ENCODE peak calls at places on chromosomes 3 and 15, in five cellular contexts. C is uterus, I is suprapubic skin, J is GM12878, E is tibial nerve. D is an unnamed sample.

GRCh38 chr3:126413693-126414080 is 19.0 kb downstream of the CFAP100 start:
- DNase-seq in C (no peak), I (peak), J (no peak), E (no peak), D (no peak)

GRCh38 chr15:72285402-72285801 is 13.0 kb upstream of the PARP6 start:
- DNase-seq in C (no peak), I (no peak), J (no peak), E (no peak), D (no peak)

GRCh38 chr3:189687475-189687874 is 56.3 kb downstream of the TP63 start:
- DNase-seq in C (no peak), I (no peak), J (no peak), E (no peak), D (no peak)

GRCh38 chr3:121839962-121840361 is 5.0 kb downstream of the EAF2 start:
- DNase-seq in C (no peak), I (no peak), J (no peak), E (no peak), D (no peak)

GRCh38 chr3:24624938-24625681 is 130.5 kb upstream of the THRB start:
- DNase-seq in C (no peak), I (no peak), J (no peak), E (no peak), D (no peak)

GRCh38 chr3:195763248-195763830 is 42.6 kb downstream of the MUC20 start:
- DNase-seq in C (no peak), I (peak), J (no peak), E (no peak), D (no peak)

GRCh38 chr3:129034650-129035049 is 25.9 kb upstream of the GP9 start:
- DNase-seq in C (no peak), I (no peak), J (no peak), E (no peak), D (no peak)

GRCh38 chr3:130508970-130509369 is 8.0 kb upstream of the COL6A6 start:
- DNase-seq in C (peak), I (no peak), J (no peak), E (peak), D (no peak)

GRCh38 chr3:25513642-25514266 is 85.7 kb downstream of the RARB start:
- DNase-seq in C (no peak), I (no peak), J (no peak), E (no peak), D (no peak)

GRCh38 chr3:176896640-176897039 is 300.6 kb downstream of the TBL1XR1 start:
- DNase-seq in C (no peak), I (no peak), J (no peak), E (no peak), D (no peak)

GRCh38 chr3:11435420-11435819 is 163.2 kb downstream of the ATG7 start:
- DNase-seq in C (no peak), I (no peak), J (no peak), E (no peak), D (no peak)

GRCh38 chr3:167710552-167710951 is 24.1 kb downstream of the PDCD10 start:
- DNase-seq in C (no peak), I (no peak), J (no peak), E (no peak), D (no peak)

GRCh38 chr3:12947504-12948369 is 106.4 kb upstream of the RPL32 start:
- DNase-seq in C (peak), I (no peak), J (no peak), E (peak), D (peak)

GRCh38 chr3:143521803-143522202 is 326.5 kb downstream of the SLC9A9 start:
- DNase-seq in C (no peak), I (no peak), J (no peak), E (no peak), D (no peak)

GRCh38 chr3:52428151-52429005 is 16.5 kb downstream of the SEMA3G start:
- DNase-seq in C (peak), I (no peak), J (no peak), E (peak), D (peak)

GRCh38 chr3:59809750-59810444 is 760.1 kb upstream of the CFAP20DC start:
- DNase-seq in C (no peak), I (no peak), J (no peak), E (peak), D (no peak)

GRCh38 chr3:108223928-108224327 is 1.7 kb upstream of the IFT57 start:
- DNase-seq in C (no peak), I (no peak), J (no peak), E (no peak), D (peak)

GRCh38 chr3:171704002-171704401 is 106.3 kb downstream of the PLD1 start:
- DNase-seq in C (no peak), I (no peak), J (no peak), E (no peak), D (no peak)

DNA sequence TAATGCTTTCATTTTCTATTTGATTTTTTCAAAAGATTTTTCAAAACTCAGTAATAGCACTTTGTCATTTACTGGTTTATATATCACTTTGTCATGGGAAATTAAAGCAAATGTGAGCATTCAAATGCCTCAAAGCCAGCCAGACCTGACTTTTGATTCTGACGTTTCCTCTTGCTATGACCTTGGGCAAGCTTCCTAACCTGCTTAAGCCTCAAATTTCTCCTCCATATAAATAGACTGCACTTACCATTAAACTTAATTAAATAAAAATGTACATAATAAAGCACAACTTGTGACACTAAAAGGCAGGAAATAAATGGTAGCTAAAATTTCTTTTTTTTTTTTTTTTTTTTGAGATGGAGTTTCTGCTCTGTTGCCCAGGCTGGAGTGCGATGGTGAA is 19.2 kb downstream of the MCF2L2 start:
- DNase-seq in C (no peak), I (no peak), J (no peak), E (no peak), D (no peak)
- H3K27ac ChIP-seq in C (no peak), I (no peak), J (no peak), E (no peak), D (peak)

DNA sequence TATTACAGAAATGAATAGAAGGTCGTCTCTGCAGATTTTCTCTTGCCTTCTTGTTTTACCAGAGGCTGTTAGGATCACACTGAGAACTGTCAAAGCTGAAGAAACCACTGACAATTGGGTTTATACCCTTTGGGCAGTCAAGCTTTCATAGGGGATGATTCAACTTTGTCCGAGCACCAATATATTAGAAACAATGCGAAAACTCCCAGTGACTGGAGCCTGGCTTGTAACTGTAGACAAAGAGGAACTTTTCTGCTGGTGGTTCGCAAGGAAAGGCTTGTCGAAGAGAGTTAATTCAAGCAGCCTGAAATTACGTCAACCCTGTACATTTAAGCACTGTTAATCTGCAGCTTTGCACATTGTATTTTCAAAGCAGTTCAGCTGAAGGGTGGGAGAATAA is 193.2 kb upstream of the ZNF385D start:
- DNase-seq in C (no peak), I (no peak), J (no peak), E (no peak), D (no peak)
- TF ChIP-seq POLR2A in C (no peak), I (no peak), J (no peak), E (no peak), D (no peak)

GRCh38 chr3:73783811-73784210 is 159.1 kb upstream of the PDZRN3 start:
- DNase-seq in C (no peak), I (no peak), J (no peak), E (no peak), D (no peak)

GRCh38 chr3:73787620-73788019 is 162.9 kb upstream of the PDZRN3 start:
- DNase-seq in C (no peak), I (no peak), J (no peak), E (no peak), D (no peak)

GRCh38 chr3:73784647-73785420 is 160.1 kb upstream of the PDZRN3 start:
- DNase-seq in C (no peak), I (no peak), J (no peak), E (no peak), D (no peak)

GRCh38 chr3:73781536-73781935 is 156.8 kb upstream of the PDZRN3 start:
- DNase-seq in C (no peak), I (no peak), J (no peak), E (no peak), D (no peak)

GRCh38 chr3:73786346-73786807 is 161.6 kb upstream of the PDZRN3 start:
- DNase-seq in C (peak), I (no peak), J (no peak), E (peak), D (peak)
- H3K27ac ChIP-seq in C (peak), I (no peak), J (no peak), E (no peak), D (no peak)

GRCh38 chr15:98955980-98956723 is 51.4 kb downstream of the PGPEP1L start:
- DNase-seq in C (peak), I (no peak), J (no peak), E (no peak), D (peak)
- TF ChIP-seq POLR2A in C (no peak), I (no peak), J (no peak), E (no peak), D (no peak)